ENCODE peak calls at places on chromosomes 13 and 19, in five cellular contexts. H, Q, P, E and X are unnamed samples.

GRCh38 chr13:105220886-105221285 is 1314.6 kb downstream of the EFNB2 start:
- DNase-seq in H (no peak), Q (peak), P (no peak), E (no peak), X (peak)

GRCh38 chr19:39405930-39406655 is 554 bp upstream of the ZFP36 start:
- DNase-seq in H (peak), Q (no peak), P (peak), E (peak), X (no peak)

GRCh38 chr13:25306671-25307464 is 5.4 kb downstream of the NUP58 start:
- DNase-seq in H (no peak), Q (no peak), P (no peak), E (no peak), X (no peak)

GRCh38 chr13:51666316-51666715 is 82.1 kb downstream of the WDFY2 start:
- DNase-seq in H (no peak), Q (no peak), P (no peak), E (no peak), X (no peak)

GRCh38 chr13:112526146-112526853 is 61.7 kb downstream of the TUBGCP3 start:
- DNase-seq in H (no peak), Q (no peak), P (no peak), E (no peak), X (no peak)

GRCh38 chr13:82661126-82661525 is 1221.1 kb downstream of the SLITRK1 start:
- DNase-seq in H (no peak), Q (no peak), P (no peak), E (no peak), X (no peak)

GRCh38 chr13:38933786-38934185 is 56.8 kb downstream of the STOML3 start:
- DNase-seq in H (no peak), Q (no peak), P (no peak), E (no peak), X (no peak)

GRCh38 chr13:105327727-105328126 is 1207.7 kb downstream of the EFNB2 start:
- DNase-seq in H (no peak), Q (no peak), P (no peak), E (no peak), X (peak)

GRCh38 chr13:112330479-112331407 is 45.4 kb upstream of the SPACA7 start:
- DNase-seq in H (no peak), Q (no peak), P (no peak), E (no peak), X (no peak)

GRCh38 chr13:110216403-110217041 is 90.4 kb downstream of the COL4A1 start:
- DNase-seq in H (no peak), Q (peak), P (no peak), E (no peak), X (peak)

GRCh38 chr19:46372901-46373572 is 26.1 kb downstream of the PPP5C start:
- DNase-seq in H (peak), Q (peak), P (no peak), E (no peak), X (no peak)

GRCh38 chr19:38409631-38410133 is 6.8 kb downstream of the FAM98C start:
- DNase-seq in H (no peak), Q (peak), P (no peak), E (no peak), X (peak)

GRCh38 chr19:51531349-51532315 is at the start of gene SIGLEC6:
- DNase-seq in H (peak), Q (no peak), P (peak), E (no peak), X (no peak)